ENCODE peak calls at places on chromosome 7, in six cellular contexts. O is fibroblast of pulmonary artery, P is brain microvascular endothelial cell, D is adrenal gland, S is hepatocyte, V is dorsolateral prefrontal cortex. H is an unnamed sample.

GRCh38 chr7:16921644-16922257 is 40.0 kb upstream of the AGR3 start:
- DNase-seq in O (peak; percentile 33), P (no peak), D (no peak), S (peak; percentile 28), V (no peak), H (no peak)

GRCh38 chr7:133690740-133691139 is 436.4 kb upstream of the LRGUK start:
- DNase-seq in O (no peak), P (no peak), D (no peak), S (no peak), V (no peak), H (no peak)

GRCh38 chr7:47379629-47380324 is 202.1 kb downstream of the TNS3 start:
- DNase-seq in O (peak; percentile 68), P (peak; percentile 44), D (peak; percentile 43), S (peak; percentile 62), V (peak; percentile 48), H (peak; percentile 49)

GRCh38 chr7:127383123-127383835 is 9.2 kb downstream of the ZNF800 start:
- DNase-seq in O (peak; percentile 36), P (no peak), D (no peak), S (peak; percentile 15), V (no peak), H (peak; percentile 12)

GRCh38 chr7:127850195-127850594 is 181.0 kb downstream of the LRRC4 start:
- DNase-seq in O (no peak), P (no peak), D (no peak), S (no peak), V (no peak), H (no peak)

GRCh38 chr7:129606801-129607200 is 4.7 kb upstream of the NRF1 start:
- DNase-seq in O (no peak), P (no peak), D (no peak), S (no peak), V (no peak), H (no peak)

GRCh38 chr7:73758581-73759138 is 11.4 kb downstream of the CLDN3 start:
- DNase-seq in O (no peak), P (no peak), D (no peak), S (peak; percentile 36), V (no peak), H (no peak)

GRCh38 chr7:77995717-77996116 is 197.1 kb downstream of the PHTF2 start:
- DNase-seq in O (no peak), P (no peak), D (no peak), S (no peak), V (no peak), H (no peak)

GRCh38 chr7:66597472-66597871 is 31.2 kb upstream of the KCTD7 start:
- DNase-seq in O (no peak), P (no peak), D (no peak), S (peak; percentile 49), V (no peak), H (no peak)

GRCh38 chr7:1055084-1055450 is 10.7 kb downstream of the GPR146 start:
- DNase-seq in O (peak; percentile 56), P (no peak), D (no peak), S (peak; percentile 50), V (peak; percentile 63), H (peak; percentile 26)

GRCh38 chr7:42137941-42138340 is 99.1 kb downstream of the GLI3 start:
- DNase-seq in O (no peak), P (no peak), D (no peak), S (no peak), V (no peak), H (no peak)

GRCh38 chr7:138164804-138165203 is 88.5 kb downstream of the AKR1D1 start:
- DNase-seq in O (no peak), P (no peak), D (no peak), S (no peak), V (no peak), H (no peak)

GRCh38 chr7:40899651-40900507 is 765.1 kb downstream of the SUGCT start:
- DNase-seq in O (no peak), P (no peak), D (no peak), S (no peak), V (no peak), H (no peak)

GRCh38 chr7:100444311-100445278 is 8.3 kb upstream of the PPP1R35 start:
- DNase-seq in O (peak; percentile 89), P (peak; percentile 38), D (peak; percentile 82), S (peak; percentile 63), V (no peak), H (peak; percentile 98)

GRCh38 chr7:42471573-42472174 is 234.7 kb upstream of the GLI3 start:
- DNase-seq in O (no peak), P (no peak), D (no peak), S (no peak), V (no peak), H (no peak)

DNA sequence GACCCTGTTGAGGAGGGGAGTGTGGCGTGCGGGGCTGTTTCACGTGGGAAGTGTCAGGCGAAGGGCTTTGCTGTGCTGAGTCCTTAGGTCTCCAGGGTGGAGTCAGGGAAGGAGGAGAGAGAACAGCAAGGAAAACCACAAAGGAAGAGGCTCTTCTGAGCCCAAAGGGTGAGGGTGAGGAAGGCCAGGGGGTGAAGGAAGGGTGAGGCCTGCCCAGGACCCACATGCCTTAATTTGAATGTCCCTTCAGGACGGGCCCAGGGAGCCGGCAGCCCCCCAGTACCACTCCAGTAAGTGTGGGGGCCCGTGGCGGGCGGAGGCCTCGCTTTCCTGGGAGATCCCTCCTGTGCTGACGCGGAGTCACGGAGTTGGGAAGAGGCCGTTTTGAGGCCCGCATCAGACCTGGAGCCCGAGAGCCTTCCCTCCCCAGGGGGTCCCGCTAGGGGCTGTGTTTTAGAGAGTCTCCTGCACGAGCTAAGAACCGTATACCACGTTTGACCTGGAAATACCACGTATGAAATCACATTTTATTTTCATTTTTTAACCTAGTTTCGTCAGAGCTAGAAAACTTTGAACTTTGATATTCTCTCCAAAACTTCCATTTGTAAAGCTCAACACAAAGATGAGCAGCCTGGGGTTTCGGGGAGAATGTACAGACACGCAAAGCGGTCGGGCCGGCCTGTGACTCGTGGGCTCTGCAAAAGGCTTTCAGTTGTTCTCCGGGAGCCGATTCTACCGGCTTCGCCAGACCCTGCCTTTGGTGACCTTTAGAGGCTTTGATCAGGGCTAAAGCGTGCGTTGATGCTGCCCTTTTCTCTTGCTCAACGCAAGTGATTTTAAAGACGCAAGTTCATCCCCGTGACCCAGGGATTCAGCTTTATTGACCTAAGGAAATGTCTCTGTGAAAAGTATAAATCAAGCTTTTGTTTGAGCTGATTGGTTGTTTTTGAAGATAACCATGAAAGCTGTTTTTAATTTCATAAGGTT is 23.6 kb upstream of the TTYH3 start:
- DNase-seq in O (no peak), P (no peak), D (no peak), S (no peak), V (no peak), H (no peak)
- TF ChIP-seq CTCF in O (no peak), P (no peak), D (no peak), S (no peak), V (no peak), H (no peak)

DNA sequence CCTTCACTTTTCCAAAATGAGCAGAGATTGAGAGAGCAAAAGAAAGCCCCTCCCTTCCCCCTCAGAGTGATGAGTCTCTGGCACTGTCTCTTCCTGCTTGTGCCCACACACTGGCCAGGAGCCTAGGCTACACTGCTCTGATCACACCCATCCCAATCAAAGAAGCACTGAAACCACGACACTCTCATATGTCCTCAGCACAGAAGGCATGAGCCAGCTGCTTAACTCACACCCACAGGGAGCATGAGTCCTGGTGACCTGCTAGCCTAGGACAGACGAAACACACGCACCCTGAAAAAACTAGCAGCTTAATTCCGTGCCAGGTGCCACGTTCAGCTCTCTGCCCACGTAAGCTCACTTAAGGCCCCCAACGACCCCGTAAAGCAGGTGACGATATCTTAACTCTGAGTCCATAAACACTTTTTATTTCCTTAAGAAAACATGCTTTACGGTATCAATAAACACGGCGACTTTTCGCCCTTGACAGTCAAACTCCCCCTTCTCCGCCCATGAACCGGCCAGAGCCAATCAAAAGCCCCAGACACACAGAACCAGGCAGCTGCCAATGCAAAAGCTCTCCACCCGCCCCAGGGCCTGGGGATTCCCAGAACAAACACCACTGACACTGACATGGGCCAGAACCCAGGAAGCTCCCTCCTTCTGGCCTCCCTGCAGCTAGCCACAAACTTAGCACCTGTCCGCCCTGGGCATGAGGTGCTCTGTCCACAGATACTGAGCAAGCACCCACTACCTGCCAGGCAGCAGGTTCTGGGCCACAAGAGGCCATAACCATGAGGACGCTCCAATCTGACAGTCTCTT is 69.0 kb downstream of the TNRC18 start:
- DNase-seq in O (peak; percentile 24), P (no peak), D (peak; percentile 84), S (peak; percentile 74), V (peak; percentile 37), H (peak; percentile 59)
- H3K4me3 ChIP-seq in O (no peak overlapping the region), P (no peak overlapping the region), D (no peak overlapping the region), S (no peak overlapping the region), V (no peak overlapping the region), H (no peak overlapping the region)

GRCh38 chr7:135334830-135335543 is 101.3 kb downstream of the STRA8 start:
- DNase-seq in O (no peak), P (no peak), D (no peak), S (no peak), V (no peak), H (no peak)

GRCh38 chr7:135338151-135338550 is 104.5 kb downstream of the STRA8 start:
- DNase-seq in O (no peak), P (no peak), D (no peak), S (no peak), V (no peak), H (no peak)

GRCh38 chr7:135337506-135337905 is 103.9 kb downstream of the STRA8 start:
- DNase-seq in O (no peak), P (no peak), D (no peak), S (no peak), V (no peak), H (no peak)

GRCh38 chr7:135333946-135334345 is 100.3 kb downstream of the STRA8 start:
- DNase-seq in O (no peak), P (no peak), D (no peak), S (no peak), V (no peak), H (no peak)

DNA sequence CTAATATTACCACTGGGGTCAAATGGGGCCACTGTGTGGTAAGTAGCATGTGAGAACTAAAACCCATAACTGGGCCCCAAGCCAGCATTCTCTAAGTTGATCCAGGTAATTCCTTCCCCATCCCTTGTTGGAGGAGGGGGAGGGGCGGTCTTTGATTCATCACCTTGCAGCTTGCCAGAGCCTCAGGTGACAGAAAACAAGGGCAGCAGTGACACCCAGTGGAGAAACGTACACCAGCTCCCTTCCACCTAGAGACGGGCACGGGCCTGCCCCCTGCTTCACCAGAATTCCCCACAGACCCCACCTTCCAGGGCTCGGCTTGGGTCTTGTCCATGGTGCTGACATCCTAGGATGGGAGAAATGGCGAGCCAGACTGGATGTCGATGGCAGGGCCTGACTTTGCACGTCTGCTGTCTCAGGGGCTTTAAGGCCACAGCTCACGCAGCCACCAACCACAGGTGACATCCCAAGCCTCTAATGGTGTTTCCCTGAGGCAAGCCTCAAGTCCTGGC is 102.0 kb downstream of the STRA8 start:
- DNase-seq in O (peak; percentile 78), P (peak; percentile 22), D (peak; percentile 43), S (peak; percentile 91), V (peak; percentile 46), H (no peak)
- TF ChIP-seq CTCF in O (peak; percentile 52), P (peak; percentile 71), D (peak; percentile 15), S (peak; percentile 67), V (peak; percentile 40), H (peak; percentile 4)

DNA sequence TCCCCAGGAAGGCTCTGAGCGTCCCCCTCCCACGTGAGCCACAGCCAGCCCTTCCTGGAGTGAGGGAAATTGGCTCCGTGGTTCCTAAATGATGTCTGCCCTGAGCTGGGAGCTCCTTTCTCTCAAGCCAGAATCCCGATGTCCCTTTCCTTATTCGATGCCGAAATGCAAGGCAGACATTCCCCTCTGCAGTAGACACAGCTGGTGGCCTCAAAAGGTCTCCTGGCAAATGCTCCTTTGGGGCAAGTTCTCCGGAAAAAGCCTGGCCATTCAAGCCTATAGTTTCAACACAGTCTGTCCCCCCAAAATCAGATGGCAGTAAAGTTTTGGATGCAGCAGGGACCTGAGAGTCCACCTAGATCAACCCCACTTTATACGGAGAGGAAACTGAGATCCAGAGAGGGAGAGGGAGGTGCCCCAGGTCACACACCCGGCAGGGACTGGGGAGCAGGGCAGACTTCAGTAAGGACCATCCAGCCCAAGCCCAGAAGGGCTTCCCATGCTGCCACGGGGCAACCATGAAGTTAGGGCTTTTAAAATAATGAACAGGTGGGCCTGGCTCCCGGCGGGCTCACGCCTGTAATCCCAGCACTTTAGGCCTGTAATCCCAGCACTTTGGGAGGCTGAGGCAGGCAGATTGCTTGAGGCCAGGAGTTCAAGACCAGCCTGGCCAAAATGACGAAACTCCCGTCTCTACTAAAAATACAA is 98.7 kb downstream of the HIP1 start:
- DNase-seq in O (no peak), P (no peak), D (no peak), S (no peak), V (no peak), H (peak; percentile 35)
- H3K4me3 ChIP-seq in O (peak overlapping the region; percentile 60), P (peak overlapping the region; percentile 61), D (no peak overlapping the region), S (peak overlapping the region; percentile 92), V (peak overlapping the region; percentile 68), H (peak overlapping the region; percentile 55)

H was measured in foreskin fibroblast.